ENCODE peak calls at places on chromosomes 6 and 20, in four cellular contexts. G is cardiac muscle cell, K is EL, S is osteocyte. M is an unnamed sample.
A peak's percentile ranks its signal among the peaks of the same experiment; 100 is the strongest.

GRCh38 chr6:10451828-10452509 is 37.1 kb upstream of the TFAP2A start:
- DNase-seq in G (no peak), K (peak; percentile 97), S (no peak), M (peak; percentile 58)

GRCh38 chr6:141953072-141953471 is 179.7 kb upstream of the GJE1 start:
- DNase-seq in G (no peak), K (no peak), S (no peak), M (no peak)

GRCh38 chr20:50558483-50558925 is 48.3 kb downstream of the PTPN1 start:
- DNase-seq in G (no peak), K (peak; percentile 93), S (no peak), M (peak; percentile 92)

GRCh38 chr6:145714731-145715130 is 20.6 kb downstream of the EPM2A start:
- DNase-seq in G (no peak), K (no peak), S (no peak), M (no peak)

GRCh38 chr6:135053433-135053832 is 1.2 kb downstream of the HBS1L start:
- DNase-seq in G (no peak), K (no peak), S (no peak), M (no peak)

GRCh38 chr20:4022386-4023350 is 7.3 kb upstream of the RNF24 start:
- DNase-seq in G (no peak), K (no peak), S (peak; percentile 30), M (no peak)

GRCh38 chr6:156950084-156950483 is 172.9 kb downstream of the ARID1B start:
- DNase-seq in G (no peak), K (no peak), S (no peak), M (no peak)

GRCh38 chr6:170156448-170157375 is 134.2 kb downstream of the DLL1 start:
- DNase-seq in G (no peak), K (no peak), S (no peak), M (no peak)

GRCh38 chr6:54056105-54056504 is 55.1 kb upstream of the MLIP start:
- DNase-seq in G (no peak), K (no peak), S (no peak), M (no peak)

GRCh38 chr6:25343984-25344383 is 64.8 kb downstream of the CARMIL1 start:
- DNase-seq in G (no peak), K (no peak), S (no peak), M (no peak)

GRCh38 chr6:2713473-2714358 is 37.0 kb downstream of the MYLK4 start:
- DNase-seq in G (no peak), K (no peak), S (no peak), M (no peak)

M was measured in lung microvascular endothelial cell.